ENCODE peak calls at places on chromosomes 6 and 20, in six cellular contexts. F is A549, K is astrocyte, M is uterus, E is adrenal gland, H is prostate gland. N is an unnamed sample. For H3K4me1, the result is how much of the 10 kb centered on the place peaks cover.

GRCh38 chr6:106630366-106630765 is 988 bp downstream of the QRSL1 start:
- DNase-seq in F (no peak), K (no peak), M (no peak), E (no peak), H (no peak), N (no peak)

GRCh38 chr6:122494665-122495272 is 23.2 kb upstream of the SERINC1 start:
- DNase-seq in F (no peak), K (no peak), M (no peak), E (no peak), H (peak), N (no peak)

GRCh38 chr20:36744764-36745191 is 1.1 kb downstream of the NDRG3 start:
- DNase-seq in F (no peak), K (no peak), M (no peak), E (peak), H (peak), N (peak)

GRCh38 chr20:13313201-13313600 is 92.1 kb downstream of the ISM1 start:
- DNase-seq in F (no peak), K (no peak), M (no peak), E (no peak), H (no peak), N (no peak)

GRCh38 chr6:56961151-56961550 is 6.2 kb downstream of the BEND6 start:
- DNase-seq in F (no peak), K (no peak), M (no peak), E (no peak), H (no peak), N (no peak)

GRCh38 chr20:42255820-42256219 is 637.6 kb upstream of the CHD6 start:
- DNase-seq in F (no peak), K (no peak), M (no peak), E (no peak), H (no peak), N (no peak)

GRCh38 chr20:62598761-62599194 is 43.5 kb upstream of the SLCO4A1 start:
- DNase-seq in F (peak), K (no peak), M (no peak), E (no peak), H (no peak), N (no peak)

GRCh38 chr6:162543221-162543620 is 184.3 kb downstream of the PRKN start:
- DNase-seq in F (no peak), K (no peak), M (no peak), E (no peak), H (no peak), N (no peak)

GRCh38 chr6:148974351-148974750 is 227.5 kb downstream of the UST start:
- DNase-seq in F (no peak), K (no peak), M (no peak), E (no peak), H (no peak), N (no peak)
- H3K4me1 ChIP-seq in F (under half), K (under half), M (under half), E (under half), H (under half), N (under half)

DNA sequence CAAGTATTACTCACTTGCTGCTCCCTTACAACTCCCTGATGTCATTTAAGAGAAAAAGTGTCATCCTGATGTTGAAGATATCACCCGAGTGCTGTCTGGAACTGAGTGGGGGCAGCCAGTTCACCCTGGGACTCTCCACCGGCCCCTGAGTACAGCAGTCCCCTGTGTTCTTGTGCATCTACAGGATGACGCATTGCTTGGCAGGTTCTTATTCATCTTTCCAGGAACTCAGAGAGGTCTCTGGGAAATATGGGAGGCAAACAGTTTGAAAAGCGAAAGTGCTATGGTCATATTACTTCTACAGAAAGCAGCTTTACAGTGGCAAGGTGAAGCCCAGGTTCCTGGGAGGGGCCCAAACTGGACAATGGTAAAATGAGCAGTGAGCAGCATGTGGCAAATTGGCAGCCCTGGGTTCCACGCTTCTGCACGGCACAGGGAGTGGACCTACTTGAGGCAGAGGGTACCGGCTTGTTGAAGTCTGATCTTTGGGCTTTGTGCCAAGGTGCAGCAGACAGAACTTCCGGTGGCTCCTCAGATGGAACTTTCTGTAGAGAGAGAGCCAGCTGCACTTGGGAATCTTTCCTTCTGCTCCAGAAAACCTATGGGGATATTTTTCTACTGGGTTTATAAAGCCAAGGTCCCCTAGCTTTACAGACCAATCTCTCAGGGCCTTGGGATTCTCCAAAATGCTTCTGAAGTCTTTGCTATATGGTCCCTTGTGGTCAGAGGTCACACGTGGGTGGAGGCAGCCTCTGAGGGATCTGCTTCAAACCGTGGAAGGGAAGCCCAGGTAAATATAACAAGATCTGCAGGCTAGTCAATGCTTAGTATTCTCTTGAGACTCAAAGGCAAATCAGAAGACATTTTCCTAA is 128.3 kb downstream of the MAP3K7 start:
- DNase-seq in F (no peak), K (peak), M (no peak), E (no peak), H (no peak), N (no peak)
- H3K27ac ChIP-seq in F (no peak), K (no peak), M (no peak), E (no peak), H (no peak), N (no peak)

DNA sequence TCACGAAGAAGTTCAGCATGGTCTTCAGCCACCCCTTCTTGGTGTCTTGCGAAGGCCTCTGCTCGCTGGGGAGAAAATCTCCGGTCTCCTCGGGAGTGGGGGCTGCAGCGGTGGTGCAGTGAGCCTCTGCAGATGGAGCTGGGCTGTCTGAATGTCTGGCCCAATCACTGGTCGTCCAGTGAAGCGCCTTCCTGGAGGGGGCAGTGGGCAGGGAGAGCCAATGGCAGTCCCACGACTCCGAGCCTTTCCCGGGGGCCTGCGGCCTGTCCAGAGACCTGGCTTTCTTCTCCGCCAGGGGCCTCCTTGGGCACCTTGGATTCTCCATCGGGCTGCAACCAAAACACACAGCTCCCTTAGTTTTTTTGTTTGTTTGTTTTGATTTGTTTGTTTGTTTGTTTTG is 6.3 kb downstream of the BNIP5 start:
- DNase-seq in F (no peak), K (no peak), M (no peak), E (no peak), H (no peak), N (no peak)
- H3K4me1 ChIP-seq in F (under half), K (under half), M (under half), E (under half), H (under half), N (under half)

GRCh38 chr6:163579880-163580295 is 165.4 kb downstream of the QKI start:
- DNase-seq in F (no peak), K (peak), M (no peak), E (no peak), H (no peak), N (no peak)

GRCh38 chr6:163580311-163581030 is 166.0 kb downstream of the QKI start:
- DNase-seq in F (no peak), K (no peak), M (no peak), E (no peak), H (no peak), N (no peak)

GRCh38 chr6:163586888-163587287 is 172.4 kb downstream of the QKI start:
- DNase-seq in F (no peak), K (no peak), M (no peak), E (no peak), H (no peak), N (no peak)

GRCh38 chr6:163585932-163586437 is 171.5 kb downstream of the QKI start:
- DNase-seq in F (peak), K (peak), M (peak), E (peak), H (no peak), N (peak)

GRCh38 chr6:163583558-163583957 is 169.0 kb downstream of the QKI start:
- DNase-seq in F (no peak), K (no peak), M (no peak), E (no peak), H (no peak), N (no peak)
- H3K27ac ChIP-seq in F (no peak), K (no peak), M (no peak), E (no peak), H (no peak), N (peak)

DNA sequence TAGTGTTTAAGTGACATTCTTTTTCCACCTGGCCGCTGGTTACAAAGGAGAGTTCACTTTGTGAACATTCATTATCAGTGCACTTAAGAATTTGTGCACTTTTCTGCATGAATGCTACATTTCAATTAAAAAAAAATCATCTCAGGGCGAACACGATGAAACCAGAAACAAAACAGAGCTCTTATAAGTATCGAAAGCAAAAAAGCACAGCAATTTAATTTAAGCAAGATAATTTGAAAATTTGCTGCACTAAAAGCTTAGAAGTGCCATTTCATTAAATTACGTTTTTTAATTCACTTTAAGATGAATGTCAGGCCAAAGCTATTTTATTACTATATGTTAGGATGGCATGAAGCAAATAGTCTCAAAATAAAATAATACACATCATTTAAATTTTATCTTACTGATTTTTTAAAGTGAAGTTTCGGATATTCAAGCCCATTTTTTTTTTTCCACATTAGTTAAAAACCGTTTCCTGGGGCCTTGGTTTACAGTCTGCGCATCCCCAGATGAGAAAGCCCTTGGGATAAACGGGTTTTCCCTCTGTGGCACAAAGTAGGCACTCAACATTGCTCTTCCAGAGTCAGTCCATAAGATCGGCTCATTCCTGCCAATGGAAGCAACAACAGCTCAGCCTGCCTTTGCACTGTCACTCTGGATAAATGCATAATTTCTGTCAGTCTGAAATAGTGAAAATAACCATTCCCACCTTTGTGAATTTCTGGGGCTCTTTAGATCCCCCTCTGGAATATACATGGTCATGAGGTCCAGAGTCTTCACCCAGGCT is 80.1 kb downstream of the FYN start:
- DNase-seq in F (no peak), K (no peak), M (no peak), E (no peak), H (no peak), N (no peak)
- H3K4me1 ChIP-seq in F (under half), K (under half), M (under half), E (under half), H (under half), N (half or more)

DNA sequence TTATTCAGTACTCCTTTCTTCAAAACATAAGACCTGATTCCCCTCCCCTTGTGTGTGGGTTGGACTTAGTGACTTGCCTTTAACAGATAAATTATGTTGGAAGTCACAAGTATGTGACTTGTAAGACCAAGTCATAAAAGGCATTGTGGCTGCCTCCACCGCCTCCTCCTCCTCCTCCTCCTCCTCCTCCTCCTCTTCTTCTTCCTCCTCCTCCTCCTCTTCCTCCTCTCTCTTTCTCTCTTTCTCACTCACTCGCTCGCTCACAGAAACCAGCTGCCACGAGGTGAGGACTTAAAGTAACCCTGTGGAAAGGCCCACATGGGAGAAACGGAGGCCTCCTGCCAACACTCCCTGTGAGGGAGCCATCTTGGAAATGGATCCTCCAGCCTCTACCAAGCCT is 64.0 kb downstream of the NCR2 start:
- DNase-seq in F (no peak), K (no peak), M (no peak), E (no peak), H (no peak), N (no peak)
- H3K27ac ChIP-seq in F (no peak), K (no peak), M (no peak), E (no peak), H (no peak), N (no peak)

N was measured in left ventricle myocardium inferior.